ENCODE peak calls at places on chromosomes 5 and 9, in five cellular contexts. D is RWPE2, S is stomach, I is thyroid gland, Z is astrocyte. M is an unnamed sample.

GRCh38 chr5:17305964-17306725 is 88.7 kb downstream of the BASP1 start:
- DNase-seq in D (no peak), S (peak; percentile 70), I (no peak), Z (peak; percentile 93), M (no peak)

GRCh38 chr5:68845121-68845520 is 248.7 kb upstream of the SLC30A5 start:
- DNase-seq in D (no peak), S (no peak), I (no peak), Z (peak; percentile 26), M (no peak)

GRCh38 chr9:101458955-101459631 is 23.5 kb upstream of the ALDOB start:
- DNase-seq in D (no peak), S (no peak), I (no peak), Z (peak; percentile 54), M (no peak)

GRCh38 chr5:124000558-124000957 is 488.6 kb downstream of the CSNK1G3 start:
- DNase-seq in D (no peak), S (no peak), I (no peak), Z (no peak), M (no peak)

GRCh38 chr5:127355342-127355741 is 64.7 kb downstream of the MEGF10 start:
- DNase-seq in D (no peak), S (no peak), I (no peak), Z (no peak), M (no peak)

GRCh38 chr9:69671904-69672827 is at the start of gene APBA1:
- DNase-seq in D (no peak), S (peak; percentile 47), I (peak; percentile 50), Z (peak; percentile 46), M (peak; percentile 83)

GRCh38 chr9:134337469-134337868 is 11.2 kb downstream of the RXRA start:
- DNase-seq in D (no peak), S (no peak), I (no peak), Z (no peak), M (no peak)

GRCh38 chr5:120464627-120465280 is 654 bp downstream of the PRR16 start:
- DNase-seq in D (peak; percentile 59), S (peak; percentile 25), I (peak; percentile 4), Z (peak; percentile 41), M (no peak)

GRCh38 chr5:69010443-69010842 is 83.4 kb upstream of the SLC30A5 start:
- DNase-seq in D (no peak), S (no peak), I (no peak), Z (no peak), M (no peak)

GRCh38 chr5:38370341-38371100 is 112.2 kb downstream of the EGFLAM start:
- DNase-seq in D (no peak), S (no peak), I (no peak), Z (no peak), M (no peak)

GRCh38 chr5:158879993-158880392 is 219.7 kb downstream of the EBF1 start:
- DNase-seq in D (no peak), S (no peak), I (no peak), Z (no peak), M (no peak)

GRCh38 chr9:95048225-95049087 is 269.1 kb downstream of the FANCC start:
- DNase-seq in D (no peak), S (peak; percentile 85), I (peak; percentile 83), Z (no peak), M (no peak)

GRCh38 chr5:15501057-15501791 is 1.2 kb downstream of the FBXL7 start:
- DNase-seq in D (no peak), S (no peak), I (peak; percentile 25), Z (peak; percentile 87), M (peak; percentile 20)

GRCh38 chr9:85658716-85659115 is 83.0 kb downstream of the AGTPBP1 start:
- DNase-seq in D (no peak), S (no peak), I (no peak), Z (no peak), M (no peak)

GRCh38 chr9:70933318-70933717 is 188.1 kb downstream of the TRPM3 start:
- DNase-seq in D (no peak), S (no peak), I (no peak), Z (peak; percentile 67), M (no peak)

GRCh38 chr5:96149546-96149945 is 187.9 kb upstream of the ELL2 start:
- DNase-seq in D (no peak), S (no peak), I (no peak), Z (no peak), M (no peak)

GRCh38 chr5:80871541-80871961 is 88.6 kb upstream of the RASGRF2 start:
- DNase-seq in D (no peak), S (no peak), I (no peak), Z (peak; percentile 49), M (no peak)

GRCh38 chr9:78940121-78940855 is 631.5 kb upstream of the TLE4 start:
- DNase-seq in D (no peak), S (no peak), I (no peak), Z (no peak), M (no peak)

GRCh38 chr5:1167728-1168709 is 33.4 kb upstream of the SLC6A19 start:
- DNase-seq in D (peak; percentile 78), S (peak; percentile 79), I (peak; percentile 74), Z (peak; percentile 12), M (peak; percentile 62)

GRCh38 chr5:138724470-138725146 is 28.6 kb upstream of the CTNNA1 start:
- DNase-seq in D (no peak), S (no peak), I (no peak), Z (no peak), M (no peak)

GRCh38 chr9:129174724-129175514 is 3.1 kb downstream of the IER5L start:
- DNase-seq in D (no peak), S (peak; percentile 79), I (peak; percentile 88), Z (peak; percentile 87), M (peak; percentile 60)

GRCh38 chr5:172029876-172030275 is 23.4 kb upstream of the FBXW11 start:
- DNase-seq in D (no peak), S (no peak), I (no peak), Z (no peak), M (no peak)

GRCh38 chr9:96279927-96280326 is 22.0 kb downstream of the HSD17B3 start:
- DNase-seq in D (no peak), S (no peak), I (peak; percentile 92), Z (no peak), M (no peak)

GRCh38 chr5:154236459-154237375 is 46.2 kb downstream of the GALNT10 start:
- DNase-seq in D (no peak), S (no peak), I (no peak), Z (no peak), M (no peak)

GRCh38 chr9:130243015-130243881 is 22.3 kb upstream of the HMCN2 start:
- DNase-seq in D (no peak), S (peak; percentile 82), I (peak; percentile 77), Z (no peak), M (peak; percentile 53)

GRCh38 chr5:553874-554273 is 29.6 kb upstream of the SLC9A3 start:
- DNase-seq in D (no peak), S (peak; percentile 89), I (no peak), Z (no peak), M (no peak)

GRCh38 chr5:119355636-119356383 is at the start of gene TNFAIP8:
- DNase-seq in D (no peak), S (peak; percentile 62), I (peak; percentile 81), Z (peak; percentile 58), M (peak; percentile 18)

GRCh38 chr5:90783460-90784333 is 225.1 kb downstream of the ADGRV1 start:
- DNase-seq in D (no peak), S (peak; percentile 71), I (peak; percentile 74), Z (peak; percentile 27), M (no peak)

GRCh38 chr5:133232435-133232834 is 180.6 kb downstream of the HSPA4 start:
- DNase-seq in D (no peak), S (no peak), I (no peak), Z (no peak), M (no peak)

GRCh38 chr5:154755361-154756202 is at the start of gene LARP1:
- DNase-seq in D (no peak), S (peak; percentile 51), I (peak; percentile 69), Z (no peak), M (no peak)

DNA sequence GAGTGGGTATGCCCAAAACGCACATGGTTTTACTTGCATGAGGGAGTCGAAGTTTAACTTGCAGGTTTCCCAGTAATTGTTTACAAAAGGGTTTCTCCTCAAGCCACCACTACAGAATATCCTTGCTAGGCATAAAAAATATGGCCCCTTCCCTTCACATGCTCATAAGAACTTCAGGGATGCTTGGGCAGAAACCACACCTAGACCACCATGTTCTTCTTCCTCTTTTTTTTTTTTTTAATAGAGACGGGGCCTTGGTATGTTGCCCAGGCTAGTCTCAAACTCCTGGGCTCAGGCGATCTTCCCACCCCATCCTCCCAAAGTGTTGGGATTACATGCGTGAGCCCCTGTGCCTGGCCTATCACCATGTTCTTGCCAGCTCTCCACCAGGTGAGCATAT is 18.6 kb upstream of the PLIN2 start:
- DNase-seq in D (no peak), S (no peak), I (no peak), Z (no peak), M (no peak)
- H3K27ac ChIP-seq in D (no peak overlapping the region), S (no peak overlapping the region), I (no peak overlapping the region), Z (no peak overlapping the region), M (no peak overlapping the region)

DNA sequence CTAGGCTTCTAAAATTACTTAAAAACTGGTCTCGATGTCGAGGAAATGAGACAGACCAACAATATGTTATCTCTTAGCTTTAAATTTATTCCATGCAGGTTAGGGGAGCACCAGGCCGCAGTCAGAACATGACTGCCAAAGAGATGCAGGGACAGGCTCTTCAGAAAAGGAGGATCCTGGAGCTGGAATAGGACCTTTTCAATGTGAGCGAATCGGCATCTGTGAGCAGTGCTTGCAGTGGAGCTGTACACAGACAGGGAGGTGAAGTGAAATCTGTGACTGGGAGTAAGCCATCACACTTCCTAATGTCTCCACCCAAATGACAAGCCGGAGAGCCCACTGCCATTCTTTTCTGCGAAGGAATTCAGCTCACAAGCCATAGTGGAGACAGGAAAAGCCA is 78.2 kb downstream of the EFNA5 start:
- DNase-seq in D (no peak), S (no peak), I (no peak), Z (no peak), M (no peak)
- H3K27ac ChIP-seq in D (no peak overlapping the region), S (no peak overlapping the region), I (no peak overlapping the region), Z (no peak overlapping the region), M (no peak overlapping the region)

GRCh38 chr9:88076286-88077070 is 61.8 kb downstream of the SPATA31C2 start:
- DNase-seq in D (peak; percentile 91), S (peak; percentile 96), I (peak; percentile 95), Z (peak; percentile 85), M (peak; percentile 28)

GRCh38 chr9:88072831-88073365 is 65.4 kb downstream of the SPATA31C2 start:
- DNase-seq in D (no peak), S (no peak), I (no peak), Z (peak; percentile 22), M (no peak)

GRCh38 chr9:88075966-88076285 is 62.3 kb downstream of the SPATA31C2 start:
- DNase-seq in D (no peak), S (no peak), I (no peak), Z (no peak), M (no peak)

GRCh38 chr9:88074931-88075330 is 63.3 kb downstream of the SPATA31C2 start:
- DNase-seq in D (no peak), S (no peak), I (no peak), Z (no peak), M (no peak)

DNA sequence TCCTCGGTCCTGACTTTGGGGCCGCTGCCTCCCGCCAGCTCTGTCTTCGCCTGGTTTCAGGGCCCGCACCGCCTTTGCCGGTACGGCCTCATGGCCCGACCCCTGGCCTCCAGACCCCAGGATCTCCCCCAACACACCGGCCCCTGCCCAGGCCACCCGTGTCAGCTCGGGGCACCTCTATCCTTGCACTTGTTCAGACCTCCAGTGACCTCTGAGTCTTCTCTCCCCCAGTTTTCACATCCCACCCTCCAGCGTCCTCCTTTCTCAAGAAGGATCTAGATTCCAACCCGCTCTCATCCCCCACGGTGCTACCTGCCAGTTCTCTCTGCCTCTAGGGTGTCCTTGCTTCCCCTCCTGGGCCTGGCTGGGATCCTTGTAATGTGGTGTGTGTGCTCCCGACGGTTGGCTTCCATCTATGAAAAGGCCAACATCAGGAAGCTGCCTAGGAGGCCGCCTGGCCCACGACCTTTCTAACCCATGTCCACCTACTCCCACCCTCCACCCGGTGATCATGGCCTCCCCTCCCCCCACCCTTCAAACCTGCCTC is 61.1 kb downstream of the SPATA31C2 start:
- DNase-seq in D (no peak), S (no peak), I (no peak), Z (no peak), M (no peak)
- H3K27ac ChIP-seq in D (peak overlapping the region; percentile 72), S (peak overlapping the region; percentile 91), I (peak overlapping the region; percentile 72), Z (no peak overlapping the region), M (no peak overlapping the region)

GRCh38 chr5:151750121-151750520 is 8.3 kb downstream of the ATOX1 start:
- DNase-seq in D (no peak), S (no peak), I (no peak), Z (no peak), M (no peak)
- H3K27ac ChIP-seq in D (no peak overlapping the region), S (no peak overlapping the region), I (no peak overlapping the region), Z (no peak overlapping the region), M (peak overlapping the region; percentile 35)

M was measured in substantia nigra.